ENCODE peak calls at places on chromosomes 2 and 18, in ten cellular contexts. H is OCI-M1, A is M059J, N is neural crest cell, J is T-helper 9 cell, M is non-pigmented ciliary epithelial cell, S is adrenal gland, U is NCI-H1436 treated with DMSO at 0.1 percent for 48 hours, Z is foreskin keratinocyte, L is tibial nerve. P is an unnamed sample.

GRCh38 chr2:108925735-108926134 is 63.3 kb downstream of the EDAR start:
- DNase-seq in H (no peak), A (no peak), N (no peak), J (no peak), M (no peak), S (no peak), U (no peak), Z (no peak), L (no peak), P (no peak)

GRCh38 chr2:219987830-219988229 is 360.4 kb downstream of the SLC4A3 start:
- DNase-seq in H (no peak), A (peak; percentile 93), N (no peak), J (no peak), M (peak; percentile 82), S (no peak), U (no peak), Z (peak; percentile 96), L (no peak), P (peak; percentile 39)

GRCh38 chr2:42337356-42337820 is 23.6 kb downstream of the COX7A2L start:
- DNase-seq in H (no peak), A (no peak), N (no peak), J (no peak), M (no peak), S (no peak), U (no peak), Z (no peak), L (no peak), P (no peak)

GRCh38 chr18:12315911-12316310 is 7.9 kb downstream of the TUBB6 start:
- DNase-seq in H (no peak), A (no peak), N (no peak), J (no peak), M (no peak), S (no peak), U (no peak), Z (no peak), L (no peak), P (no peak)

GRCh38 chr2:39739386-39739785 is 39.7 kb downstream of the THUMPD2 start:
- DNase-seq in H (no peak), A (no peak), N (no peak), J (no peak), M (no peak), S (no peak), U (no peak), Z (no peak), L (no peak), P (no peak)

GRCh38 chr2:240934701-240935100 is 28.6 kb downstream of the CROCC2 start:
- DNase-seq in H (no peak), A (no peak), N (no peak), J (no peak), M (no peak), S (no peak), U (no peak), Z (no peak), L (peak; percentile 3), P (no peak)

GRCh38 chr2:166404831-166405568 is 29.3 kb upstream of the SCN9A start:
- DNase-seq in H (no peak), A (peak; percentile 3), N (no peak), J (no peak), M (no peak), S (no peak), U (no peak), Z (no peak), L (no peak), P (no peak)

GRCh38 chr2:60710707-60711106 is 45.4 kb upstream of the PAPOLG start:
- DNase-seq in H (peak; percentile 5), A (peak; percentile 15), N (no peak), J (no peak), M (no peak), S (peak; percentile 51), U (no peak), Z (no peak), L (peak; percentile 36), P (no peak)

GRCh38 chr2:129906139-129906860 is 73.2 kb upstream of the RAB6C start:
- DNase-seq in H (no peak), A (no peak), N (no peak), J (no peak), M (no peak), S (no peak), U (no peak), Z (no peak), L (no peak), P (no peak)